ENCODE peak calls at places on chromosome 3, in nine cellular contexts. M is fibroblast of mammary gland; Y is activated CD8-positive, alpha-beta T cell treated with anti-CD3 and anti-CD28 coated beads for 36 hours; H is left kidney; W is stimulated activated CD8-positive, alpha-beta memory T cell treated with anti-CD3 and anti-CD28 coated beads, Interleukin-2, amount 100 ng/mL, for 48 hours; Q is RCC 7860; O is GM10248; C is right lobe of liver; E is NCI-H1930. X is an unnamed sample.

GRCh38 chr3:78517932-78518331 is 1249.9 kb downstream of the ROBO1 start:
- DNase-seq in M (no peak), Y (no peak), H (peak), W (no peak), Q (no peak), O (no peak), C (no peak), E (no peak), X (no peak)

GRCh38 chr3:166291510-166291909 is 454.3 kb upstream of the BCHE start:
- DNase-seq in M (no peak), Y (no peak), H (peak), W (no peak), Q (no peak), O (no peak), C (no peak), E (no peak), X (no peak)

GRCh38 chr3:33636125-33636855 is 81.8 kb downstream of the CLASP2 start:
- DNase-seq in M (peak), Y (no peak), H (peak), W (no peak), Q (no peak), O (peak), C (no peak), E (no peak), X (no peak)

GRCh38 chr3:152879790-152880174 is 44.9 kb downstream of the P2RY1 start:
- DNase-seq in M (no peak), Y (no peak), H (no peak), W (no peak), Q (no peak), O (no peak), C (no peak), E (no peak), X (no peak)

GRCh38 chr3:17055374-17056276 is 170.9 kb downstream of the PLCL2 start:
- DNase-seq in M (peak), Y (no peak), H (no peak), W (no peak), Q (no peak), O (no peak), C (no peak), E (no peak), X (no peak)

GRCh38 chr3:180358179-180358578 is 243.8 kb upstream of the TTC14 start:
- DNase-seq in M (peak), Y (no peak), H (no peak), W (no peak), Q (no peak), O (no peak), C (no peak), E (no peak), X (no peak)

GRCh38 chr3:83317605-83318004 is 1556.2 kb upstream of the GBE1 start:
- DNase-seq in M (no peak), Y (no peak), H (no peak), W (no peak), Q (no peak), O (no peak), C (no peak), E (no peak), X (no peak)

GRCh38 chr3:65776494-65776893 is 262.2 kb downstream of the MAGI1 start:
- DNase-seq in M (peak), Y (no peak), H (peak), W (no peak), Q (no peak), O (no peak), C (no peak), E (no peak), X (no peak)

GRCh38 chr3:100710355-100711198 is 1.3 kb downstream of the TFG start:
- DNase-seq in M (peak), Y (peak), H (peak), W (peak), Q (peak), O (peak), C (no peak), E (no peak), X (peak)

GRCh38 chr3:45207471-45207870 is 18.6 kb downstream of the TMEM158 start:
- DNase-seq in M (no peak), Y (no peak), H (no peak), W (no peak), Q (no peak), O (no peak), C (no peak), E (no peak), X (no peak)

GRCh38 chr3:87503901-87504498 is 227.6 kb upstream of the POU1F1 start:
- DNase-seq in M (peak), Y (peak), H (peak), W (no peak), Q (peak), O (peak), C (no peak), E (no peak), X (peak)

GRCh38 chr3:158792709-158793108 is 9.1 kb upstream of the MFSD1 start:
- DNase-seq in M (peak), Y (no peak), H (no peak), W (no peak), Q (peak), O (no peak), C (no peak), E (no peak), X (no peak)

GRCh38 chr3:62607287-62608029 is 234.1 kb upstream of the FEZF2 start:
- DNase-seq in M (peak), Y (no peak), H (no peak), W (no peak), Q (peak), O (no peak), C (no peak), E (no peak), X (no peak)

GRCh38 chr3:138127636-138128365 is 4.4 kb downstream of the A4GNT start:
- DNase-seq in M (no peak), Y (no peak), H (no peak), W (no peak), Q (no peak), O (no peak), C (no peak), E (no peak), X (no peak)